ENCODE peak calls at places on chromosomes 7 and 10, in ten cellular contexts. One of them, this sample, is unnamed.

GRCh38 chr7:155985518-155986427 is 173.5 kb upstream of the SHH start:
- DNase-seq in psoas muscle: no peak
- DNase-seq in mesothelial cell of epicardium: no peak
- DNase-seq in progenitor cell of endocrine pancreas: peak; percentile 3
- DNase-seq in fibroblast of villous mesenchyme: no peak
- DNase-seq in ovary: no peak
- DNase-seq in Peyer's patch: no peak
- DNase-seq in Calu3: no peak
- DNase-seq in epithelial cell of proximal tubule: no peak
- DNase-seq in lower leg skin: no peak
- DNase-seq in this sample: no peak

GRCh38 chr10:59995862-59996261 is 89.5 kb upstream of the CCDC6 start:
- DNase-seq in psoas muscle: no peak
- DNase-seq in mesothelial cell of epicardium: no peak
- DNase-seq in progenitor cell of endocrine pancreas: no peak
- DNase-seq in fibroblast of villous mesenchyme: no peak
- DNase-seq in ovary: no peak
- DNase-seq in Peyer's patch: no peak
- DNase-seq in Calu3: no peak
- DNase-seq in epithelial cell of proximal tubule: peak; percentile 18
- DNase-seq in lower leg skin: no peak
- DNase-seq in this sample: no peak

GRCh38 chr7:6558837-6559236 is 7.6 kb upstream of the GRID2IP start:
- DNase-seq in psoas muscle: no peak
- DNase-seq in mesothelial cell of epicardium: no peak
- DNase-seq in progenitor cell of endocrine pancreas: no peak
- DNase-seq in fibroblast of villous mesenchyme: peak; percentile 34
- DNase-seq in ovary: no peak
- DNase-seq in Peyer's patch: peak; percentile 25
- DNase-seq in Calu3: peak; percentile 59
- DNase-seq in epithelial cell of proximal tubule: no peak
- DNase-seq in lower leg skin: no peak
- DNase-seq in this sample: no peak

GRCh38 chr10:11178606-11179221 is 161.0 kb downstream of the CELF2 start:
- DNase-seq in psoas muscle: no peak
- DNase-seq in mesothelial cell of epicardium: no peak
- DNase-seq in progenitor cell of endocrine pancreas: no peak
- DNase-seq in fibroblast of villous mesenchyme: peak; percentile 9
- DNase-seq in ovary: peak; percentile 33
- DNase-seq in Peyer's patch: peak; percentile 85
- DNase-seq in Calu3: no peak
- DNase-seq in epithelial cell of proximal tubule: no peak
- DNase-seq in lower leg skin: peak; percentile 53
- DNase-seq in this sample: no peak

GRCh38 chr7:91556956-91557650 is 292.9 kb downstream of the FZD1 start:
- DNase-seq in psoas muscle: no peak
- DNase-seq in mesothelial cell of epicardium: no peak
- DNase-seq in progenitor cell of endocrine pancreas: no peak
- DNase-seq in fibroblast of villous mesenchyme: peak; percentile 12
- DNase-seq in ovary: no peak
- DNase-seq in Peyer's patch: no peak
- DNase-seq in Calu3: no peak
- DNase-seq in epithelial cell of proximal tubule: no peak
- DNase-seq in lower leg skin: no peak
- DNase-seq in this sample: no peak

GRCh38 chr7:155816192-155816508 is 3.9 kb upstream of the SHH start:
- DNase-seq in psoas muscle: no peak
- DNase-seq in mesothelial cell of epicardium: no peak
- DNase-seq in progenitor cell of endocrine pancreas: no peak
- DNase-seq in fibroblast of villous mesenchyme: no peak
- DNase-seq in ovary: no peak
- DNase-seq in Peyer's patch: no peak
- DNase-seq in Calu3: no peak
- DNase-seq in epithelial cell of proximal tubule: no peak
- DNase-seq in lower leg skin: no peak
- DNase-seq in this sample: no peak

GRCh38 chr10:67965456-67965855 is 81.0 kb downstream of the SIRT1 start:
- DNase-seq in psoas muscle: no peak
- DNase-seq in mesothelial cell of epicardium: no peak
- DNase-seq in progenitor cell of endocrine pancreas: no peak
- DNase-seq in fibroblast of villous mesenchyme: no peak
- DNase-seq in ovary: no peak
- DNase-seq in Peyer's patch: no peak
- DNase-seq in Calu3: no peak
- DNase-seq in epithelial cell of proximal tubule: no peak
- DNase-seq in lower leg skin: no peak
- DNase-seq in this sample: no peak

GRCh38 chr10:3136336-3136735 is 36.2 kb downstream of the PITRM1 start:
- DNase-seq in psoas muscle: peak; percentile 83
- DNase-seq in mesothelial cell of epicardium: no peak
- DNase-seq in progenitor cell of endocrine pancreas: no peak
- DNase-seq in fibroblast of villous mesenchyme: peak; percentile 16
- DNase-seq in ovary: peak; percentile 72
- DNase-seq in Peyer's patch: no peak
- DNase-seq in Calu3: no peak
- DNase-seq in epithelial cell of proximal tubule: no peak
- DNase-seq in lower leg skin: no peak
- DNase-seq in this sample: no peak

GRCh38 chr7:135659159-135659837 is 3.0 kb upstream of the STMP1 start:
- DNase-seq in psoas muscle: no peak
- DNase-seq in mesothelial cell of epicardium: no peak
- DNase-seq in progenitor cell of endocrine pancreas: no peak
- DNase-seq in fibroblast of villous mesenchyme: no peak
- DNase-seq in ovary: no peak
- DNase-seq in Peyer's patch: no peak
- DNase-seq in Calu3: no peak
- DNase-seq in epithelial cell of proximal tubule: no peak
- DNase-seq in lower leg skin: no peak
- DNase-seq in this sample: no peak

GRCh38 chr10:21336476-21337170 is 188.9 kb downstream of the SKIDA1 start:
- DNase-seq in psoas muscle: no peak
- DNase-seq in mesothelial cell of epicardium: no peak
- DNase-seq in progenitor cell of endocrine pancreas: no peak
- DNase-seq in fibroblast of villous mesenchyme: peak; percentile 95
- DNase-seq in ovary: peak; percentile 58
- DNase-seq in Peyer's patch: no peak
- DNase-seq in Calu3: peak; percentile 80
- DNase-seq in epithelial cell of proximal tubule: peak; percentile 92
- DNase-seq in lower leg skin: peak; percentile 81
- DNase-seq in this sample: peak; percentile 59

GRCh38 chr7:142866361-142867096 is 11.7 kb downstream of the EPHB6 start:
- DNase-seq in psoas muscle: peak; percentile 43
- DNase-seq in mesothelial cell of epicardium: no peak
- DNase-seq in progenitor cell of endocrine pancreas: peak; percentile 43
- DNase-seq in fibroblast of villous mesenchyme: peak; percentile 30
- DNase-seq in ovary: no peak
- DNase-seq in Peyer's patch: no peak
- DNase-seq in Calu3: peak; percentile 74
- DNase-seq in epithelial cell of proximal tubule: no peak
- DNase-seq in lower leg skin: no peak
- DNase-seq in this sample: no peak

GRCh38 chr7:136870799-136871487 is 2.5 kb downstream of the CHRM2 start:
- DNase-seq in psoas muscle: peak; percentile 26
- DNase-seq in mesothelial cell of epicardium: peak; percentile 48
- DNase-seq in progenitor cell of endocrine pancreas: no peak
- DNase-seq in fibroblast of villous mesenchyme: no peak
- DNase-seq in ovary: peak; percentile 7
- DNase-seq in Peyer's patch: no peak
- DNase-seq in Calu3: no peak
- DNase-seq in epithelial cell of proximal tubule: no peak
- DNase-seq in lower leg skin: no peak
- DNase-seq in this sample: no peak

DNA sequence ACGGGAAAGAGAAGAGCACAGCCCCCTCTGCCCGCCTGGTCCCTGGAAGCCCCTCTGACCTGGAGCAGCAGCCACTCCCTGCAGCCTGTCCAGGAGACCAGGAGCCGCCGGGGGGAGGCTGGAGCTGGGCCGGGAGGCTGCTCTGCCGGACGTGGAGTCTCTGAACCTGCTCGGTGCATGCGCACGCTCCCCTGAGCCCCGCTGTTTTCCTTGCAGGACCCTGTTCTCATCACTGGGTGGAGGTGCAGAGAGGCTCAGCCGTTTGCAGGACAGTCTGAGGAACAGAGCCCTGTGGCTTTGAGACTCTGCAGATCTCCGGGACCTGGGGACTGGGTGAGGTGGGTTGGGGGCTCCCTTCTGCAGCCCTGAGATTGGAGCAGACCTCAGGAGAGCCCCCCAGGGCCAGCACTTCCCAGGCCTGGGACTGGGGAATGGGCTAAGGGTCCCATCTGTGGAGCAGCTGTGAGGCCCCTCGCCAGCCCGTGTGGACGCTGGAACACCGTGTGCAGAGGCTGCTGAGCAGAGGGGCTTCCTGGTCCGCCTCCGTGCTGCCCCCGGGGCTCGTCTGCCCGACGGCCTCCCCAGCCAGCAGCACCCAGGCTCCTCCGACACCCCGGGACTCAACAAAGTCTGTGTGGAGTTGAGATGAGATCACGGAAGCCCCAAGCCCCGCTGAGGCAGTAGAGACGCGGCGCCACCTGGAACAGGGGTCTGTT is 48.5 kb upstream of the ADGRA1 start:
- DNase-seq in psoas muscle: no peak
- DNase-seq in mesothelial cell of epicardium: no peak
- DNase-seq in progenitor cell of endocrine pancreas: no peak
- DNase-seq in fibroblast of villous mesenchyme: no peak
- DNase-seq in ovary: no peak
- DNase-seq in Peyer's patch: no peak
- DNase-seq in Calu3: no peak
- DNase-seq in epithelial cell of proximal tubule: no peak
- DNase-seq in lower leg skin: no peak
- DNase-seq in this sample: no peak
- TF ChIP-seq CTCF in psoas muscle: no peak
- TF ChIP-seq CTCF in mesothelial cell of epicardium: no peak
- TF ChIP-seq CTCF in progenitor cell of endocrine pancreas: peak; percentile 27
- TF ChIP-seq CTCF in fibroblast of villous mesenchyme: no peak
- TF ChIP-seq CTCF in ovary: no peak
- TF ChIP-seq CTCF in Peyer's patch: no peak
- TF ChIP-seq CTCF in Calu3: no peak
- TF ChIP-seq CTCF in epithelial cell of proximal tubule: no peak
- TF ChIP-seq CTCF in lower leg skin: no peak
- TF ChIP-seq CTCF in this sample: no peak

DNA sequence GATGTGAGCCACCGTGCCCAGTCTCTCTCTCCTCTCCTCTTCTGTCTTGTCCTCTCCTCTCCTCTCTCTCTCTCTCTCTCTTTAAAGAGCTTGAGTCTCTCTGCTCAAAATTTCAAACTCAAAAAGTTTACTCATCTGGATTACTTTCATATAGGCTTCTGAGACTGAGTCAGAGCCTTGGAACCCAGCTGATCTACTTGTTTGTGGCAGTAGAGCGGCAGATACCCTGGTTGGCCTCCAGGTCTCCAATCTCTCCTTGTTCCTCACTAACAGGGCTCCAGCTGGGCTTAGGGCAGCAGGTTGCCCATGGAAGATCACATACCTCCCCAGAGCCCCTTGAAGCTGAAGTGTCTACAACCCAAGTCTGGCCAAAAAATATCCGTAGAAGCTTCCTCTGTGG is 51.0 kb downstream of the HHEX start:
- DNase-seq in psoas muscle: no peak
- DNase-seq in mesothelial cell of epicardium: no peak
- DNase-seq in progenitor cell of endocrine pancreas: no peak
- DNase-seq in fibroblast of villous mesenchyme: no peak
- DNase-seq in ovary: no peak
- DNase-seq in Peyer's patch: no peak
- DNase-seq in Calu3: no peak
- DNase-seq in epithelial cell of proximal tubule: no peak
- DNase-seq in lower leg skin: no peak
- DNase-seq in this sample: no peak
- TF ChIP-seq CTCF in psoas muscle: no peak
- TF ChIP-seq CTCF in mesothelial cell of epicardium: no peak
- TF ChIP-seq CTCF in progenitor cell of endocrine pancreas: no peak
- TF ChIP-seq CTCF in fibroblast of villous mesenchyme: no peak
- TF ChIP-seq CTCF in ovary: no peak
- TF ChIP-seq CTCF in Peyer's patch: no peak
- TF ChIP-seq CTCF in Calu3: no peak
- TF ChIP-seq CTCF in epithelial cell of proximal tubule: no peak
- TF ChIP-seq CTCF in lower leg skin: no peak
- TF ChIP-seq CTCF in this sample: no peak

DNA sequence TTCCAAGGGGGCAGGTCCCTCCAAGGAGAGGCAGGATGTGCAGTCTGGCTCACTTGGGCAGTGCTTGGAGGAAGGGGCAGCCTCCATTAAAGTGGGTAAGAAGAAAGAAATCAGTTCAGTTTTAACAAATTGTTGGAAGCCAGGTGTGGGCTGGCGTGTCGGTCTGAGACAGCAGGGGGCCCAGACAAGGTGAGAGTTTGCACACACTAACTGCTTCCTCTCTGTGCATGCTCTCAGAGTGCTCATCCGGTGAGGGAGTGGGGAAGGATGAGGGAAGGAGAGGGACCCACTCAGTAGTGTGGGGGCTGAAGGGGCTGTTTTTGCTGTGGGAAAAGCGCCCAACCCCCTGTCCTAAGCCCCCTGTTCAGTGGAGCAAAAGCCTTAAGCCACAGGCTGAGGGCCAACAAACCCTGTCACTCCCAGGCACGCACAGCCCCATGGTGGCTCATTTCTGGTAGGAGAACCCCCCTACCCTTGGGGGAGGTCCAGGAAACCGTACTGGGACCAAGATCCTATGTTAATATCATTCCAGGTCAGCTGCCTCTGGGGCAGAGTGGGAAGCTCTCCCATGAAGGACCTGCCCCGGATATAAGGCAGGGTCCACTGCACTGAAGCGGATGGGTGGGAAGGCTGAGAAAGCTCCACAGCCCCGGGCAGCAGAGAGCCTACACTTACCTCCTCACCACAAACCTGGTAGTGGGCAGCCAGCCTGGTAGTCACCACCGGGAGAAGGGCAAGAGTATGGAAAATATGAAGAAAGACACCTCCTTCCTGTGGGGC is 5.1 kb upstream of the PCBD1 start:
- DNase-seq in psoas muscle: no peak
- DNase-seq in mesothelial cell of epicardium: peak; percentile 26
- DNase-seq in progenitor cell of endocrine pancreas: no peak
- DNase-seq in fibroblast of villous mesenchyme: no peak
- DNase-seq in ovary: no peak
- DNase-seq in Peyer's patch: no peak
- DNase-seq in Calu3: no peak
- DNase-seq in epithelial cell of proximal tubule: no peak
- DNase-seq in lower leg skin: no peak
- DNase-seq in this sample: no peak
- TF ChIP-seq CTCF in psoas muscle: no peak
- TF ChIP-seq CTCF in mesothelial cell of epicardium: no peak
- TF ChIP-seq CTCF in progenitor cell of endocrine pancreas: peak; percentile 30
- TF ChIP-seq CTCF in fibroblast of villous mesenchyme: no peak
- TF ChIP-seq CTCF in ovary: no peak
- TF ChIP-seq CTCF in Peyer's patch: no peak
- TF ChIP-seq CTCF in Calu3: no peak
- TF ChIP-seq CTCF in epithelial cell of proximal tubule: no peak
- TF ChIP-seq CTCF in lower leg skin: no peak
- TF ChIP-seq CTCF in this sample: no peak

GRCh38 chr7:137985897-137986251 is 16.0 kb downstream of the CREB3L2 start:
- DNase-seq in psoas muscle: no peak
- DNase-seq in mesothelial cell of epicardium: no peak
- DNase-seq in progenitor cell of endocrine pancreas: no peak
- DNase-seq in fibroblast of villous mesenchyme: no peak
- DNase-seq in ovary: no peak
- DNase-seq in Peyer's patch: no peak
- DNase-seq in Calu3: no peak
- DNase-seq in epithelial cell of proximal tubule: no peak
- DNase-seq in lower leg skin: no peak
- DNase-seq in this sample: no peak
- TF ChIP-seq CTCF in psoas muscle: no peak
- TF ChIP-seq CTCF in mesothelial cell of epicardium: no peak
- TF ChIP-seq CTCF in progenitor cell of endocrine pancreas: no peak
- TF ChIP-seq CTCF in fibroblast of villous mesenchyme: no peak
- TF ChIP-seq CTCF in ovary: no peak
- TF ChIP-seq CTCF in Peyer's patch: no peak
- TF ChIP-seq CTCF in Calu3: no peak
- TF ChIP-seq CTCF in epithelial cell of proximal tubule: no peak
- TF ChIP-seq CTCF in lower leg skin: no peak
- TF ChIP-seq CTCF in this sample: no peak

This sample was measured in omental fat pad.